ENCODE peak calls at places on chromosomes 13 and 19, in ten cellular contexts. One of them, this sample, is unnamed.

GRCh38 chr19:27767234-27767633 is 1445.7 kb downstream of the UQCRFS1 start:
- DNase-seq in left lung: no peak
- DNase-seq in nephron progenitor cell: no peak
- DNase-seq in CD8-positive, alpha-beta T cell: no peak
- DNase-seq in psoas muscle: no peak
- DNase-seq in pancreas: no peak
- DNase-seq in IMR-90: no peak
- DNase-seq in PC-3: no peak
- DNase-seq in AG09309: no peak
- DNase-seq in AG04450: no peak
- DNase-seq in this sample: no peak

GRCh38 chr13:59103004-59103768 is 1060.5 kb downstream of the DIAPH3 start:
- DNase-seq in nephron progenitor cell: no peak
- DNase-seq in AG04450: peak
- DNase-seq in left lung: no peak
- DNase-seq in psoas muscle: no peak
- DNase-seq in PC-3: no peak
- DNase-seq in pancreas: no peak
- DNase-seq in CD8-positive, alpha-beta T cell: no peak
- DNase-seq in AG09309: no peak
- DNase-seq in IMR-90: peak
- DNase-seq in this sample: no peak

GRCh38 chr13:50919291-50919690 is 9.7 kb downstream of the RNASEH2B start:
- DNase-seq in pancreas: no peak
- DNase-seq in nephron progenitor cell: no peak
- DNase-seq in psoas muscle: no peak
- DNase-seq in AG04450: no peak
- DNase-seq in CD8-positive, alpha-beta T cell: no peak
- DNase-seq in AG09309: no peak
- DNase-seq in PC-3: no peak
- DNase-seq in left lung: no peak
- DNase-seq in IMR-90: peak
- DNase-seq in this sample: no peak

GRCh38 chr13:95714142-95714832 is 37.3 kb downstream of the DNAJC3 start:
- DNase-seq in pancreas: no peak
- DNase-seq in CD8-positive, alpha-beta T cell: no peak
- DNase-seq in nephron progenitor cell: no peak
- DNase-seq in psoas muscle: no peak
- DNase-seq in IMR-90: peak
- DNase-seq in PC-3: peak
- DNase-seq in AG04450: peak
- DNase-seq in left lung: no peak
- DNase-seq in AG09309: peak
- DNase-seq in this sample: no peak

GRCh38 chr13:51849145-51850101 is 4.4 kb upstream of the TMEM272 start:
- DNase-seq in pancreas: no peak
- DNase-seq in AG09309: no peak
- DNase-seq in AG04450: no peak
- DNase-seq in CD8-positive, alpha-beta T cell: no peak
- DNase-seq in left lung: no peak
- DNase-seq in IMR-90: peak
- DNase-seq in nephron progenitor cell: peak
- DNase-seq in psoas muscle: no peak
- DNase-seq in PC-3: peak
- DNase-seq in this sample: peak

GRCh38 chr13:38366954-38367645 is 17.4 kb downstream of the UFM1 start:
- DNase-seq in left lung: no peak
- DNase-seq in pancreas: no peak
- DNase-seq in psoas muscle: no peak
- DNase-seq in nephron progenitor cell: no peak
- DNase-seq in CD8-positive, alpha-beta T cell: no peak
- DNase-seq in PC-3: peak
- DNase-seq in AG04450: no peak
- DNase-seq in IMR-90: peak
- DNase-seq in AG09309: peak
- DNase-seq in this sample: no peak

GRCh38 chr13:111343186-111343805 is 22.9 kb downstream of the TEX29 start:
- DNase-seq in nephron progenitor cell: no peak
- DNase-seq in pancreas: no peak
- DNase-seq in IMR-90: no peak
- DNase-seq in AG04450: no peak
- DNase-seq in AG09309: no peak
- DNase-seq in CD8-positive, alpha-beta T cell: no peak
- DNase-seq in PC-3: no peak
- DNase-seq in psoas muscle: no peak
- DNase-seq in left lung: no peak
- DNase-seq in this sample: no peak

GRCh38 chr13:106525865-106526264 is 9.6 kb downstream of the EFNB2 start:
- DNase-seq in AG04450: no peak
- DNase-seq in CD8-positive, alpha-beta T cell: no peak
- DNase-seq in pancreas: no peak
- DNase-seq in nephron progenitor cell: no peak
- DNase-seq in AG09309: no peak
- DNase-seq in PC-3: no peak
- DNase-seq in psoas muscle: no peak
- DNase-seq in left lung: no peak
- DNase-seq in IMR-90: no peak
- DNase-seq in this sample: no peak

GRCh38 chr13:37621811-37622361 is 23.3 kb upstream of the POSTN start:
- DNase-seq in psoas muscle: no peak
- DNase-seq in CD8-positive, alpha-beta T cell: no peak
- DNase-seq in IMR-90: peak
- DNase-seq in AG09309: peak
- DNase-seq in left lung: no peak
- DNase-seq in nephron progenitor cell: no peak
- DNase-seq in pancreas: no peak
- DNase-seq in PC-3: no peak
- DNase-seq in AG04450: peak
- DNase-seq in this sample: no peak

GRCh38 chr13:78978381-78978998 is 319.5 kb upstream of the OBI1 start:
- DNase-seq in IMR-90: peak
- DNase-seq in nephron progenitor cell: peak
- DNase-seq in psoas muscle: no peak
- DNase-seq in PC-3: peak
- DNase-seq in AG09309: peak
- DNase-seq in CD8-positive, alpha-beta T cell: no peak
- DNase-seq in AG04450: peak
- DNase-seq in left lung: no peak
- DNase-seq in pancreas: no peak
- DNase-seq in this sample: no peak

GRCh38 chr19:14473915-14474578 is 1.1 kb downstream of the PTGER1 start:
- DNase-seq in IMR-90: no peak
- DNase-seq in nephron progenitor cell: no peak
- DNase-seq in left lung: no peak
- DNase-seq in psoas muscle: peak
- DNase-seq in pancreas: no peak
- DNase-seq in CD8-positive, alpha-beta T cell: no peak
- DNase-seq in AG09309: no peak
- DNase-seq in AG04450: no peak
- DNase-seq in PC-3: peak
- DNase-seq in this sample: no peak

GRCh38 chr19:29798783-29799182 is 13.0 kb upstream of the CCNE1 start:
- DNase-seq in AG04450: no peak
- DNase-seq in PC-3: no peak
- DNase-seq in AG09309: no peak
- DNase-seq in CD8-positive, alpha-beta T cell: no peak
- DNase-seq in IMR-90: peak
- DNase-seq in left lung: no peak
- DNase-seq in psoas muscle: no peak
- DNase-seq in nephron progenitor cell: no peak
- DNase-seq in pancreas: no peak
- DNase-seq in this sample: no peak

GRCh38 chr19:56261145-56261544 is 11.4 kb upstream of the EDDM13 start:
- DNase-seq in PC-3: no peak
- DNase-seq in CD8-positive, alpha-beta T cell: no peak
- DNase-seq in IMR-90: no peak
- DNase-seq in psoas muscle: no peak
- DNase-seq in nephron progenitor cell: no peak
- DNase-seq in left lung: no peak
- DNase-seq in AG04450: no peak
- DNase-seq in AG09309: no peak
- DNase-seq in pancreas: no peak
- DNase-seq in this sample: no peak

GRCh38 chr19:2391118-2391725 is 31.2 kb downstream of the TMPRSS9 start:
- DNase-seq in PC-3: peak
- DNase-seq in pancreas: no peak
- DNase-seq in IMR-90: peak
- DNase-seq in psoas muscle: no peak
- DNase-seq in left lung: no peak
- DNase-seq in CD8-positive, alpha-beta T cell: peak
- DNase-seq in AG04450: peak
- DNase-seq in AG09309: no peak
- DNase-seq in nephron progenitor cell: peak
- DNase-seq in this sample: no peak

GRCh38 chr19:42542791-42543190 is 14.5 kb upstream of the CEACAM1 start:
- DNase-seq in left lung: no peak
- DNase-seq in psoas muscle: no peak
- DNase-seq in nephron progenitor cell: no peak
- DNase-seq in CD8-positive, alpha-beta T cell: no peak
- DNase-seq in IMR-90: no peak
- DNase-seq in PC-3: no peak
- DNase-seq in AG09309: no peak
- DNase-seq in pancreas: no peak
- DNase-seq in AG04450: no peak
- DNase-seq in this sample: no peak

GRCh38 chr19:38142176-38143035 is 81.6 kb downstream of the DPF1 start:
- DNase-seq in IMR-90: peak
- DNase-seq in PC-3: peak
- DNase-seq in CD8-positive, alpha-beta T cell: peak
- DNase-seq in nephron progenitor cell: peak
- DNase-seq in AG04450: no peak
- DNase-seq in psoas muscle: peak
- DNase-seq in left lung: peak
- DNase-seq in AG09309: no peak
- DNase-seq in pancreas: peak
- DNase-seq in this sample: no peak
- TF ChIP-seq CTCF in IMR-90: peak
- TF ChIP-seq CTCF in PC-3: peak
- TF ChIP-seq CTCF in CD8-positive, alpha-beta T cell: no peak
- TF ChIP-seq CTCF in nephron progenitor cell: peak
- TF ChIP-seq CTCF in AG04450: peak
- TF ChIP-seq CTCF in psoas muscle: peak
- TF ChIP-seq CTCF in left lung: peak
- TF ChIP-seq CTCF in AG09309: peak
- TF ChIP-seq CTCF in pancreas: peak
- TF ChIP-seq CTCF in this sample: peak

GRCh38 chr19:6500837-6501739 is 1.0 kb downstream of the TUBB4A start:
- DNase-seq in left lung: no peak
- DNase-seq in PC-3: no peak
- DNase-seq in AG09309: no peak
- DNase-seq in pancreas: no peak
- DNase-seq in nephron progenitor cell: no peak
- DNase-seq in AG04450: no peak
- DNase-seq in CD8-positive, alpha-beta T cell: no peak
- DNase-seq in IMR-90: no peak
- DNase-seq in psoas muscle: no peak
- DNase-seq in this sample: no peak
- TF ChIP-seq CTCF in left lung: no peak
- TF ChIP-seq CTCF in PC-3: no peak
- TF ChIP-seq CTCF in AG09309: no peak
- TF ChIP-seq CTCF in pancreas: no peak
- TF ChIP-seq CTCF in nephron progenitor cell: no peak
- TF ChIP-seq CTCF in AG04450: no peak
- TF ChIP-seq CTCF in CD8-positive, alpha-beta T cell: no peak
- TF ChIP-seq CTCF in IMR-90: no peak
- TF ChIP-seq CTCF in psoas muscle: no peak
- TF ChIP-seq CTCF in this sample: no peak

DNA sequence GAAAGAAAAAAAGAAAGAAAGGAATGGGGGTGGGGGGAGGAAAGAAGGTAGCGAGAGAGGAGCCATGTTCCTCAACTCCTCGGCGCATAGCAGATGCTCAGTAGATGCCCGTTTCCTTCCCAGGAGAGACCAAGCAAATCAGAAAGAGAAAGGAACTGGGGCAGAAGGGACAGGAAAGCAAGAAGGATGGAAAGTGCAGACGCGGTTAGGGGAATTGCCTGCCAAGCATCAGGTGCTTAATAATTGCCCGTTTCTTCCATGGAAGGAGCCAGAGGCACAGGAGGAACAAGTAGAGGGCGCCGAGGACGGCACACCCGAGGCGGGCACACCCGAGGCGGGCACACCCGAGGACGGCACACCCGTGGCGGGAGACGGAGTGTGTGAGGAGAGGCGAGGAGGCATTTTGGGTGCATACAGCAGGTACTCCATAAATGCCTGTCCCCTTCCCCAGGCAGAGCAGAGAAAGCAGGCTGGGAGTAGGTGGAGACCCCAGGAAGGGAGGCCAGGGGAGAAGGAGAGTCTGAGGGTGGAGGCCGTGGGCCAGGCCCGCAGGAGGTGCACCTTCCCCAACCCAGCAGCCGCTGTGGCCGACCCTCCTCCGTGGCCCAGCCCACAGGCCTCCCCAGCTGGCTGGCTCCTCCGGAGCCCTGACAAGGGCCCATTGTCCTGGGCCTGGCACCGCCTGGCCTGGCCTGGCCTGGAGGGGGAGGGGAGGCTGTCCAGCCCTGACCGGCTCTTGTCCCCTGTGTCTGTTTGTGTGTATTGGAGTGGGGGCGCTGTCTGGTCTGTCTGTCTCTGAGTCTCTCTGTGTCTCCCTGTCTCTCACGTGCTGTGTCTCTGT is 14.6 kb downstream of the JOSD2 start:
- DNase-seq in PC-3: no peak
- DNase-seq in psoas muscle: peak
- DNase-seq in left lung: no peak
- DNase-seq in nephron progenitor cell: peak
- DNase-seq in IMR-90: no peak
- DNase-seq in pancreas: peak
- DNase-seq in CD8-positive, alpha-beta T cell: no peak
- DNase-seq in AG09309: no peak
- DNase-seq in AG04450: no peak
- DNase-seq in this sample: no peak
- TF ChIP-seq CTCF in PC-3: no peak
- TF ChIP-seq CTCF in psoas muscle: no peak
- TF ChIP-seq CTCF in left lung: no peak
- TF ChIP-seq CTCF in nephron progenitor cell: no peak
- TF ChIP-seq CTCF in IMR-90: no peak
- TF ChIP-seq CTCF in pancreas: no peak
- TF ChIP-seq CTCF in CD8-positive, alpha-beta T cell: no peak
- TF ChIP-seq CTCF in AG09309: no peak
- TF ChIP-seq CTCF in AG04450: no peak
- TF ChIP-seq CTCF in this sample: no peak

DNA sequence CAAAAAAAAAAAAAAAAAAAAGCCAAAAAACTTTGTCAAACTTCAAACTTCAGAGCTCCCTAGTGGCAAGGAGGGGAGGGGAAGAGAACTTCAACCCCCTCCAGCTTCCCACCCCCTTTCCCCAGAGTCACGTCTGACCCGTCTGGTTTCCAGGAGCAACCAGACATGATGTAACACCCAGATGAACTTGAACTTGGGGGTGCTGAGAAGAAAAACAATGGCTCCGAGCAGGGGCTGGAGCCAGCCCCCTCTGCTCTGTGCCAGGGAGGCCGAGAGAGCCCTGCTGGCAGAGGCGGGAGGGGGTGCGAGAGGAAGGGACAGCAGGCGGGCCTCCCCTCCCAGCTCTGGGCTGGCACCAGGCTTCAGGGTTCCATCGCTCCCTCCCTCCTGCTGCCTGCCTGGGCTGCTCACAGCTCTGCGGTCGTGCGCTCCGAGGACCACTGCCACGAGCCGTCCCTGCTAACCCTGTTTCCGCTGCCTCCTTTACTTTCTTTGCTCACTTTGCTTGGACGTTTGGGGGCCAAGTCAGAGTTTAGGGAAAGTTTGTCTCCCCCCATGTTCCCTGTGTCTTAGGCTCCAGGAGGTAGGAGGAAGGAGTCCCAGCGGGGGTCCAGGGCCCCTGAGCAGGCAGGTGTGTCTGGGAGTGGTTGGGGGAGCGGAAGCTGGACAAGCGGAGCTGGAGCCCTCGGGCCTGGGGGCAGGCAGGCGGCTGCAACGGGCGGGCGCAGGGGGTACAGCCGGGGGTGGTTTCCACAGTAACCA is 11.1 kb downstream of the LYL1 start:
- DNase-seq in IMR-90: peak
- DNase-seq in left lung: no peak
- DNase-seq in nephron progenitor cell: no peak
- DNase-seq in AG09309: peak
- DNase-seq in pancreas: no peak
- DNase-seq in AG04450: no peak
- DNase-seq in psoas muscle: peak
- DNase-seq in PC-3: no peak
- DNase-seq in CD8-positive, alpha-beta T cell: no peak
- DNase-seq in this sample: no peak
- TF ChIP-seq CTCF in IMR-90: peak
- TF ChIP-seq CTCF in left lung: no peak
- TF ChIP-seq CTCF in nephron progenitor cell: no peak
- TF ChIP-seq CTCF in AG09309: no peak
- TF ChIP-seq CTCF in pancreas: no peak
- TF ChIP-seq CTCF in AG04450: no peak
- TF ChIP-seq CTCF in psoas muscle: no peak
- TF ChIP-seq CTCF in PC-3: no peak
- TF ChIP-seq CTCF in CD8-positive, alpha-beta T cell: no peak
- TF ChIP-seq CTCF in this sample: no peak